ENCODE peak calls at places on chromosomes 3 and 15, in four cellular contexts. One of them, this sample, is unnamed.

GRCh38 chr15:39731266-39731665 is 51.4 kb downstream of the FSIP1 start:
- DNase-seq in NAMALWA: no peak
- DNase-seq in small intestine: no peak
- DNase-seq in body of pancreas: no peak
- DNase-seq in this sample: no peak

GRCh38 chr15:79523266-79523665 is 91.1 kb downstream of the MINAR1 start:
- DNase-seq in body of pancreas: no peak
- DNase-seq in NAMALWA: no peak
- DNase-seq in small intestine: no peak
- DNase-seq in this sample: no peak

GRCh38 chr3:9718118-9718517 is 13.4 kb upstream of the BRPF1 start:
- DNase-seq in small intestine: no peak
- DNase-seq in body of pancreas: no peak
- DNase-seq in NAMALWA: no peak
- DNase-seq in this sample: no peak

GRCh38 chr3:87260270-87260669 is 16.1 kb downstream of the POU1F1 start:
- DNase-seq in body of pancreas: peak; percentile 52
- DNase-seq in NAMALWA: peak; percentile 68
- DNase-seq in small intestine: peak; percentile 47
- DNase-seq in this sample: peak; percentile 80

GRCh38 chr3:1843111-1843510 is 255.6 kb upstream of the CNTN4 start:
- DNase-seq in small intestine: no peak
- DNase-seq in body of pancreas: no peak
- DNase-seq in NAMALWA: no peak
- DNase-seq in this sample: no peak

GRCh38 chr3:169604568-169604967 is 58.9 kb downstream of the MECOM start:
- DNase-seq in small intestine: no peak
- DNase-seq in body of pancreas: no peak
- DNase-seq in NAMALWA: peak; percentile 40
- DNase-seq in this sample: peak; percentile 3

GRCh38 chr3:115814778-115815380 is 191.6 kb downstream of the GAP43 start:
- DNase-seq in small intestine: peak; percentile 72
- DNase-seq in body of pancreas: peak; percentile 74
- DNase-seq in NAMALWA: peak; percentile 78
- DNase-seq in this sample: peak; percentile 86

GRCh38 chr3:98038241-98038640 is 3.1 kb upstream of the GABRR3 start:
- DNase-seq in NAMALWA: no peak
- DNase-seq in small intestine: no peak
- DNase-seq in body of pancreas: no peak
- DNase-seq in this sample: no peak

GRCh38 chr15:45715528-45715927 is 80.7 kb downstream of the SQOR start:
- DNase-seq in body of pancreas: no peak
- DNase-seq in small intestine: no peak
- DNase-seq in NAMALWA: peak; percentile 62
- DNase-seq in this sample: peak; percentile 50

GRCh38 chr3:142027713-142028112 is 121.6 kb downstream of the TFDP2 start:
- DNase-seq in NAMALWA: peak; percentile 87
- DNase-seq in small intestine: peak; percentile 55
- DNase-seq in body of pancreas: no peak
- DNase-seq in this sample: peak; percentile 66

GRCh38 chr3:82676356-82677026 is 915.0 kb upstream of the GBE1 start:
- DNase-seq in body of pancreas: no peak
- DNase-seq in small intestine: no peak
- DNase-seq in NAMALWA: no peak
- DNase-seq in this sample: no peak

GRCh38 chr15:82646250-82647044 is 716 bp downstream of the CPEB1 start:
- DNase-seq in small intestine: no peak
- DNase-seq in NAMALWA: no peak
- DNase-seq in body of pancreas: peak; percentile 45
- DNase-seq in this sample: no peak

GRCh38 chr3:64225695-64226499 is 631 bp upstream of the PRICKLE2 start:
- DNase-seq in body of pancreas: no peak
- DNase-seq in small intestine: no peak
- DNase-seq in NAMALWA: no peak
- DNase-seq in this sample: no peak

GRCh38 chr3:51966486-51966885 is 768 bp downstream of the PCBP4 start:
- DNase-seq in NAMALWA: no peak
- DNase-seq in small intestine: no peak
- DNase-seq in body of pancreas: no peak
- DNase-seq in this sample: no peak

GRCh38 chr3:14989943-14990753 is 42.8 kb downstream of the NR2C2 start:
- DNase-seq in body of pancreas: no peak
- DNase-seq in small intestine: no peak
- DNase-seq in NAMALWA: no peak
- DNase-seq in this sample: no peak

GRCh38 chr3:184585545-184585944 is 24.0 kb downstream of the EPHB3 start:
- DNase-seq in body of pancreas: peak; percentile 53
- DNase-seq in small intestine: no peak
- DNase-seq in NAMALWA: no peak
- DNase-seq in this sample: no peak

GRCh38 chr15:60935130-60935529 is 294.0 kb downstream of the RORA start:
- DNase-seq in body of pancreas: no peak
- DNase-seq in NAMALWA: no peak
- DNase-seq in small intestine: no peak
- DNase-seq in this sample: no peak

GRCh38 chr3:50189274-50189673 is 2.1 kb upstream of the GNAT1 start:
- DNase-seq in NAMALWA: peak; percentile 66
- DNase-seq in body of pancreas: peak; percentile 80
- DNase-seq in small intestine: peak; percentile 87
- DNase-seq in this sample: peak; percentile 76

GRCh38 chr3:105857963-105858362 is 10.8 kb downstream of the CBLB start:
- DNase-seq in NAMALWA: no peak
- DNase-seq in body of pancreas: no peak
- DNase-seq in small intestine: no peak
- DNase-seq in this sample: no peak

GRCh38 chr3:15659254-15659975 is 57.9 kb downstream of the BTD start:
- DNase-seq in NAMALWA: no peak
- DNase-seq in small intestine: no peak
- DNase-seq in body of pancreas: no peak
- DNase-seq in this sample: no peak

GRCh38 chr3:45043715-45044299 is 17.7 kb downstream of the CLEC3B start:
- DNase-seq in body of pancreas: no peak
- DNase-seq in NAMALWA: no peak
- DNase-seq in small intestine: no peak
- DNase-seq in this sample: peak; percentile 47

GRCh38 chr3:177781686-177782161 is 584.4 kb upstream of the TBL1XR1 start:
- DNase-seq in small intestine: no peak
- DNase-seq in NAMALWA: no peak
- DNase-seq in body of pancreas: no peak
- DNase-seq in this sample: peak; percentile 13

GRCh38 chr3:177256991-177257390 is 59.7 kb upstream of the TBL1XR1 start:
- DNase-seq in small intestine: no peak
- DNase-seq in body of pancreas: no peak
- DNase-seq in NAMALWA: no peak
- DNase-seq in this sample: no peak

GRCh38 chr3:146072061-146072460 is 88.9 kb downstream of the PLOD2 start:
- DNase-seq in small intestine: no peak
- DNase-seq in NAMALWA: no peak
- DNase-seq in body of pancreas: no peak
- DNase-seq in this sample: no peak

GRCh38 chr15:100099976-100100375 is 241.8 kb downstream of the ADAMTS17 start:
- DNase-seq in NAMALWA: no peak
- DNase-seq in small intestine: no peak
- DNase-seq in body of pancreas: no peak
- DNase-seq in this sample: no peak

GRCh38 chr3:126264952-126265351 is 84.6 kb upstream of the ALDH1L1 start:
- DNase-seq in body of pancreas: no peak
- DNase-seq in small intestine: no peak
- DNase-seq in NAMALWA: no peak
- DNase-seq in this sample: no peak

GRCh38 chr3:111943533-111943932 is 35.3 kb upstream of the ABHD10 start:
- DNase-seq in small intestine: no peak
- DNase-seq in body of pancreas: no peak
- DNase-seq in NAMALWA: no peak
- DNase-seq in this sample: no peak

GRCh38 chr3:136207741-136208140 is 11.6 kb upstream of the MSL2 start:
- DNase-seq in NAMALWA: no peak
- DNase-seq in body of pancreas: no peak
- DNase-seq in small intestine: no peak
- DNase-seq in this sample: no peak

GRCh38 chr3:123740391-123740822 is 143.7 kb downstream of the MYLK start:
- DNase-seq in NAMALWA: no peak
- DNase-seq in body of pancreas: no peak
- DNase-seq in small intestine: no peak
- DNase-seq in this sample: no peak

GRCh38 chr15:71115567-71116351 is 488 bp downstream of the THSD4 start:
- DNase-seq in NAMALWA: no peak
- DNase-seq in small intestine: peak; percentile 59
- DNase-seq in body of pancreas: peak; percentile 42
- DNase-seq in this sample: no peak

GRCh38 chr3:77699292-77699691 is 659.4 kb downstream of the ROBO2 start:
- DNase-seq in body of pancreas: no peak
- DNase-seq in NAMALWA: no peak
- DNase-seq in small intestine: no peak
- DNase-seq in this sample: no peak

GRCh38 chr3:172106037-172106559 is 66.7 kb downstream of the FNDC3B start:
- DNase-seq in body of pancreas: no peak
- DNase-seq in NAMALWA: peak; percentile 29
- DNase-seq in small intestine: no peak
- DNase-seq in this sample: no peak

GRCh38 chr3:194573680-194574437 is 59.4 kb downstream of the TMEM44 start:
- DNase-seq in small intestine: peak; percentile 49
- DNase-seq in body of pancreas: peak; percentile 50
- DNase-seq in NAMALWA: peak; percentile 56
- DNase-seq in this sample: peak; percentile 64

This sample was measured in OCI-M1.